ENCODE peak calls at places on chromosomes 13 and 19, in six cellular contexts. One of them, this sample, is unnamed. For H3K36me3 and H3K4me1, the result is how much of the 10 kb centered on the place peaks cover.

GRCh38 chr19:55554749-55555152 is 9.4 kb upstream of the SBK3 start:
- DNase-seq in prostate gland: no peak
- DNase-seq in neural progenitor cell: peak
- DNase-seq in uterus: no peak
- DNase-seq in colonic mucosa: no peak
- DNase-seq in right atrium auricular region: no peak
- DNase-seq in this sample: no peak

GRCh38 chr13:68168448-68168847 is 938.3 kb upstream of the PCDH9 start:
- DNase-seq in right atrium auricular region: no peak
- DNase-seq in colonic mucosa: no peak
- DNase-seq in uterus: no peak
- DNase-seq in prostate gland: no peak
- DNase-seq in neural progenitor cell: no peak
- DNase-seq in this sample: no peak

GRCh38 chr19:15234525-15235130 is 2.4 kb upstream of the EPHX3 start:
- DNase-seq in neural progenitor cell: no peak
- DNase-seq in uterus: no peak
- DNase-seq in prostate gland: no peak
- DNase-seq in colonic mucosa: no peak
- DNase-seq in right atrium auricular region: no peak
- DNase-seq in this sample: no peak

GRCh38 chr19:35400773-35401100 is 29.9 kb downstream of the GPR42 start:
- DNase-seq in colonic mucosa: no peak
- DNase-seq in uterus: no peak
- DNase-seq in right atrium auricular region: no peak
- DNase-seq in neural progenitor cell: no peak
- DNase-seq in prostate gland: no peak
- DNase-seq in this sample: no peak

GRCh38 chr19:38862321-38863059 is 12.7 kb upstream of the HNRNPL start:
- DNase-seq in uterus: peak
- DNase-seq in prostate gland: peak
- DNase-seq in right atrium auricular region: no peak
- DNase-seq in neural progenitor cell: peak
- DNase-seq in colonic mucosa: peak
- DNase-seq in this sample: peak

GRCh38 chr13:83622422-83622784 is 259.9 kb downstream of the SLITRK1 start:
- DNase-seq in neural progenitor cell: no peak
- DNase-seq in right atrium auricular region: no peak
- DNase-seq in prostate gland: no peak
- DNase-seq in colonic mucosa: no peak
- DNase-seq in uterus: no peak
- DNase-seq in this sample: no peak

GRCh38 chr13:38693641-38694040 is 6.8 kb downstream of the FREM2 start:
- DNase-seq in neural progenitor cell: no peak
- DNase-seq in colonic mucosa: no peak
- DNase-seq in right atrium auricular region: no peak
- DNase-seq in prostate gland: peak
- DNase-seq in uterus: no peak
- DNase-seq in this sample: no peak

GRCh38 chr19:47363758-47364529 is 14.8 kb downstream of the DHX34 start:
- DNase-seq in uterus: no peak
- DNase-seq in colonic mucosa: no peak
- DNase-seq in neural progenitor cell: peak
- DNase-seq in right atrium auricular region: no peak
- DNase-seq in prostate gland: no peak
- DNase-seq in this sample: peak

GRCh38 chr13:80118507-80118906 is 222.4 kb downstream of the SPRY2 start:
- DNase-seq in right atrium auricular region: no peak
- DNase-seq in neural progenitor cell: no peak
- DNase-seq in colonic mucosa: no peak
- DNase-seq in prostate gland: no peak
- DNase-seq in uterus: no peak
- DNase-seq in this sample: no peak

GRCh38 chr19:788821-789472 is 8.3 kb upstream of the PTBP1 start:
- DNase-seq in prostate gland: no peak
- DNase-seq in neural progenitor cell: peak
- DNase-seq in right atrium auricular region: no peak
- DNase-seq in uterus: no peak
- DNase-seq in colonic mucosa: no peak
- DNase-seq in this sample: peak

GRCh38 chr13:114110091-114110829 is 22.2 kb downstream of the RASA3 start:
- DNase-seq in prostate gland: no peak
- DNase-seq in neural progenitor cell: peak
- DNase-seq in right atrium auricular region: peak
- DNase-seq in uterus: peak
- DNase-seq in colonic mucosa: no peak
- DNase-seq in this sample: no peak

GRCh38 chr19:12527034-12527836 is 24.0 kb downstream of the ZNF564 start:
- DNase-seq in colonic mucosa: no peak
- DNase-seq in neural progenitor cell: peak
- DNase-seq in right atrium auricular region: no peak
- DNase-seq in uterus: no peak
- DNase-seq in prostate gland: no peak
- DNase-seq in this sample: peak

GRCh38 chr19:55383789-55384575 is at the start of gene TMEM238:
- DNase-seq in uterus: peak
- DNase-seq in colonic mucosa: peak
- DNase-seq in neural progenitor cell: peak
- DNase-seq in right atrium auricular region: no peak
- DNase-seq in prostate gland: peak
- DNase-seq in this sample: peak

DNA sequence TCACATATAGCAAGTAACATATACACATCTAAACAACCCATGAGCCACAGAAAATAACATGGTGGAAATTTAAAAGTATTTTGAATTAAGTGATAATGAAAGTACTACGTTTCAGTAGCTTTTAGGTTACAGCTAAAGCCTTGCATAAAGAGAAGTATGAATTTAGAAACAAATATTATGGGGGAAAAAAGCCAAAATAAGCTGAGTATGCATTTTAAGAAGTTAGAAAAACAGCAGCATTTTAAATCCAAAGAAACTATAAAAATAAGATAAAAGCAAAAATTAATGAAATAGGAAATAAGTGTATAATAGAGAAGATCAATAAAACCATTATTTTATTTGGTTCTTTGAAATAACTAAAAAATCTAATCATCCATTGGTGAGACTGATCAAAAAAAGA is 89.8 kb upstream of the ARHGEF7 start:
- DNase-seq in prostate gland: no peak
- DNase-seq in right atrium auricular region: no peak
- DNase-seq in colonic mucosa: no peak
- DNase-seq in neural progenitor cell: no peak
- DNase-seq in uterus: no peak
- DNase-seq in this sample: no peak
- H3K36me3 ChIP-seq in prostate gland: under half
- H3K36me3 ChIP-seq in right atrium auricular region: under half
- H3K36me3 ChIP-seq in colonic mucosa: under half
- H3K36me3 ChIP-seq in neural progenitor cell: under half
- H3K36me3 ChIP-seq in uterus: under half
- H3K36me3 ChIP-seq in this sample: under half

DNA sequence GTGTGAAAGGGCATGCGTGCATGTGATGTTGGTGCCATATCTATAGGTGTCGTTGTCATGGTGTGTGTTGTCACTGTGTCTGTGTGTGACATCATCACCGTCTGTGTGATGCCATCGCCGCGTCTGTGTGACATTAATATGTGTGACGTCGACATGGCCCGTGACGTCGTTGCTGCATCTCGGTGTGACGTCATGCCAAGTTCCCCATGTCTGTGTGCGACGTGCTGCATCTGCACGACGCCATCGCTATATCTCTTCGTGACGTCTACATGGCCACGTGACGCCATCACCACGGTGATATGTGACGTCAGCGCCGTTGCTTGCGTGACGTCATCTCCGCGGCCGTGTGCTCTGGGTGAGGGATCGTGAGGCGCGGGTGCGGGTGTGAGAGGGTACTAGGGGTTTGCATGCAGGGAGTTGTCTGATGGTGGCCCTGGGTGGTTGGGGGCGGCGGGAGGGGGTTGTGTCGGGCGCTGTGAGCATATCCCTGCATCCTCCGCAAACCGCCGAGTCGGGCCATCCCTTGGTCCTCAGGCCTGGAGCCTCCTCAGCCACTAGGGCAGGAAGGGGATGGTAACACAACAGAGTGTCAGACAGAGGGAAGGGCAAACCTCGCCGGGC is 14.6 kb downstream of the GTPBP3 start:
- DNase-seq in neural progenitor cell: no peak
- DNase-seq in right atrium auricular region: no peak
- DNase-seq in uterus: no peak
- DNase-seq in colonic mucosa: no peak
- DNase-seq in prostate gland: no peak
- DNase-seq in this sample: no peak
- H3K4me1 ChIP-seq in neural progenitor cell: under half
- H3K4me1 ChIP-seq in right atrium auricular region: under half
- H3K4me1 ChIP-seq in uterus: under half
- H3K4me1 ChIP-seq in colonic mucosa: under half
- H3K4me1 ChIP-seq in prostate gland: under half
- H3K4me1 ChIP-seq in this sample: under half

DNA sequence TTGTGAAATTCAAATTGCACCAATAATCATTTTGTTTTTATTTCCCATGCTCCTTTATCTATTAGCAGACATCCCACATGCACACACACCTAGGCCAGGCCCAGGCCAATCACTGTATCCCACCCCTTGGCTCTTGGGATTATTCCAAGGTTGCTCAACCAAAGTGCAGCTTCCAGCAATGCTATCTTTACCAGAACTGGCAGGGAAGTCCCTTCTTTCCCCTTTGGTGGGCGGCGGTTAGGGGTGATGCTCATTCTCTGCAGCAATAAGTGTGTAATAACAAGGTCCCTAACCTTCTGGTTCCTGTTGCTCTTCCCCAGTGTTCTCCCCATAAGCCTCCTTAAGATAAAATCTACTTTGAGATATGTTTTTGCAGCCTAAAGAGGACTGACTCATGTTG is 18.3 kb upstream of the KCTD12 start:
- DNase-seq in neural progenitor cell: no peak
- DNase-seq in uterus: no peak
- DNase-seq in prostate gland: no peak
- DNase-seq in right atrium auricular region: no peak
- DNase-seq in colonic mucosa: no peak
- DNase-seq in this sample: no peak
- H3K27ac ChIP-seq in neural progenitor cell: no peak
- H3K27ac ChIP-seq in uterus: no peak
- H3K27ac ChIP-seq in prostate gland: no peak
- H3K27ac ChIP-seq in right atrium auricular region: no peak
- H3K27ac ChIP-seq in colonic mucosa: no peak
- H3K27ac ChIP-seq in this sample: no peak

DNA sequence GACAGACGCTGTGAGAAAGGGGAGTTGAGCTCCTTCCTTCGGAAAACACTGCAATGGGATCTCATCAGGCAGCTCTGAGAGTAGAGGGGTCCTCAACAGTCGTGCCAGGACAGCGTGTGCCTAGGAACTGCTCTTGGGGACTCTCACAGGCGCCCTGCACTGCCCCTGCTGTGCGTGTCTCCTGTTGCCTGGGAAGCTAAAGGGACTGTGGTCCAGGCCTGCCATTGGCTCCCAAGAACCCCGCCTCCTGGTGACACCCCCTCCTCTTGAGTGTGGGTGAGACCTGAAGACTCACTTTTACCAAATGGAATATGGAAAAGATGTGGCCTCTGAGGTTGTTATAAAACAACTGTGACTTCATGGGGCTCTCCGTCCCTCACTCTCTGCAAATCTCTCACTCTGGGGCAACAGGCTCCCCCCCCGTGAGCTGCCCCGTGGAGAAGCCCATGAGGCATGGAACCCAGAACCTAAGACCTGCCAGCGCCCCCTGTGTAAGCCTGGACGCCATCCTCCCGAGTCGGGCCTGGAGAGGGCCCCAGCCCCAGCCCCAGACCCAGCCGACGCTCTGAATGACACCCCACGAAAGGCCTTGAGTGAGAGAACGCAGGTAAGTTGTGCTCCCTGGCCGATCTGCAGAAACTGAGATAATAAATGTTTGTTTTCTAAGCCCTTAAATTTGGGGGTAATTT is 302.7 kb downstream of the FGF9 start:
- DNase-seq in colonic mucosa: no peak
- DNase-seq in right atrium auricular region: no peak
- DNase-seq in uterus: no peak
- DNase-seq in neural progenitor cell: no peak
- DNase-seq in prostate gland: no peak
- DNase-seq in this sample: no peak
- H3K36me3 ChIP-seq in colonic mucosa: under half
- H3K36me3 ChIP-seq in right atrium auricular region: under half
- H3K36me3 ChIP-seq in uterus: under half
- H3K36me3 ChIP-seq in neural progenitor cell: under half
- H3K36me3 ChIP-seq in prostate gland: under half
- H3K36me3 ChIP-seq in this sample: under half

DNA sequence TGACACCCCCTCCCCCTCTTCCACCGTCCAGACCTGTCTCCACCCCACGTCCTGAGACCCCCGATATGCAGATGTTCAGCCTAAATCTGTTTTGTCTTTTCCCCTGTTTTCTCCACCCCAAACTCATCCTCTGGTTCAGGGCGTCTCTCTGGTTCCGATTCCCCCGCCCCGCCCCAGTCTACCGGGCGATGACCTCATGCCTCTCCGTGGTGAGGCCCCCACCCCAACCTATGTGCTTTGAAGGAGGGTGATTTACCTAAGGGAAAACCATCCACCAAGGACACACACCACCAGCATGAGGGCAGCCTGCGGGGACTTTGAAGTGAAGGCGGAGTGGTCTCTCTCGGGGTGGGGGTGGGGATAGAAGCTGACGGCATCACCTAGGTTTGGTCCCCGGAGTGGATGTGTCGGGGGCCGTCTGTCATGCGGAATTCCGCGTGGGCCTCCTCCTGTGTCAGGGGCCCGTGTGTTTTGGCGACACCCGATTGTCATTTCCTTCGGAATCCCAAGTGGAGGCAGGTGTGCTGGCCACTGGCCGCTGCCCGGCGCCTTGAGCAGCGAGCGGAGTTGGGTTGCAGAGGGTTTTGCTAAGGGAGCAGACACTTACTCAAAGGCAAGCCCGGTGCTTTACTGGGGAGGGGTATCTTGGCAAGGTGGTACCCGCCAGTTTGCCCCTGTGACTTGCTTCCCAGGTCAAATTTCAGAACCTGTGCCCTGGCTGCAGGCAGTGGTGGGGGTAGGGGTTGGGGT is 1.4 kb downstream of the FZR1 start:
- DNase-seq in uterus: peak
- DNase-seq in prostate gland: peak
- DNase-seq in colonic mucosa: peak
- DNase-seq in right atrium auricular region: peak
- DNase-seq in neural progenitor cell: peak
- DNase-seq in this sample: peak
- H3K4me1 ChIP-seq in uterus: under half
- H3K4me1 ChIP-seq in prostate gland: under half
- H3K4me1 ChIP-seq in colonic mucosa: under half
- H3K4me1 ChIP-seq in right atrium auricular region: under half
- H3K4me1 ChIP-seq in neural progenitor cell: under half
- H3K4me1 ChIP-seq in this sample: under half

This sample was measured in fibroblast of lung.